ENCODE peak calls at places on chromosomes 7 and 10, in ten cellular contexts. One of them, this sample, is unnamed.

GRCh38 chr10:80410122-80410521 is 1.8 kb downstream of the PRXL2A start:
- DNase-seq in amygdala: no peak
- DNase-seq in activated T-cell treated with anti-CD3 and anti-CD28 coated beads, Interleukin-2, amount 50 U/mL, for 4 hours: no peak
- DNase-seq in HEK293T: no peak
- DNase-seq in Kasumi-1: no peak
- DNase-seq in myocyte: no peak
- DNase-seq in H54: no peak
- DNase-seq in kidney tubule cell: no peak
- DNase-seq in SW480: no peak
- DNase-seq in cardiac septum: no peak
- DNase-seq in this sample: no peak

GRCh38 chr10:35563266-35563891 is 41.8 kb upstream of the GJD4 start:
- DNase-seq in activated T-cell treated with anti-CD3 and anti-CD28 coated beads, Interleukin-2, amount 50 U/mL, for 4 hours: peak
- DNase-seq in H54: peak
- DNase-seq in amygdala: no peak
- DNase-seq in HEK293T: peak
- DNase-seq in myocyte: peak
- DNase-seq in SW480: peak
- DNase-seq in kidney tubule cell: peak
- DNase-seq in cardiac septum: no peak
- DNase-seq in Kasumi-1: peak
- DNase-seq in this sample: peak

GRCh38 chr7:100221767-100222444 is 2.2 kb downstream of the PVRIG start:
- DNase-seq in SW480: no peak
- DNase-seq in activated T-cell treated with anti-CD3 and anti-CD28 coated beads, Interleukin-2, amount 50 U/mL, for 4 hours: no peak
- DNase-seq in amygdala: no peak
- DNase-seq in cardiac septum: no peak
- DNase-seq in HEK293T: no peak
- DNase-seq in H54: no peak
- DNase-seq in kidney tubule cell: no peak
- DNase-seq in Kasumi-1: no peak
- DNase-seq in myocyte: no peak
- DNase-seq in this sample: no peak

GRCh38 chr10:132482090-132482489 is 55.5 kb upstream of the INPP5A start:
- DNase-seq in SW480: peak
- DNase-seq in myocyte: no peak
- DNase-seq in amygdala: no peak
- DNase-seq in HEK293T: no peak
- DNase-seq in H54: no peak
- DNase-seq in activated T-cell treated with anti-CD3 and anti-CD28 coated beads, Interleukin-2, amount 50 U/mL, for 4 hours: no peak
- DNase-seq in kidney tubule cell: peak
- DNase-seq in Kasumi-1: no peak
- DNase-seq in cardiac septum: no peak
- DNase-seq in this sample: peak

GRCh38 chr7:103690576-103690975 is 244.6 kb upstream of the SLC26A5 start:
- DNase-seq in cardiac septum: no peak
- DNase-seq in myocyte: no peak
- DNase-seq in activated T-cell treated with anti-CD3 and anti-CD28 coated beads, Interleukin-2, amount 50 U/mL, for 4 hours: no peak
- DNase-seq in amygdala: no peak
- DNase-seq in SW480: peak
- DNase-seq in Kasumi-1: no peak
- DNase-seq in HEK293T: no peak
- DNase-seq in kidney tubule cell: peak
- DNase-seq in H54: no peak
- DNase-seq in this sample: no peak

GRCh38 chr10:102114861-102115618 is 5.1 kb downstream of the LDB1 start:
- DNase-seq in amygdala: peak
- DNase-seq in SW480: peak
- DNase-seq in cardiac septum: peak
- DNase-seq in activated T-cell treated with anti-CD3 and anti-CD28 coated beads, Interleukin-2, amount 50 U/mL, for 4 hours: peak
- DNase-seq in Kasumi-1: peak
- DNase-seq in HEK293T: peak
- DNase-seq in kidney tubule cell: peak
- DNase-seq in myocyte: peak
- DNase-seq in H54: peak
- DNase-seq in this sample: peak

GRCh38 chr10:113920819-113921345 is 66.4 kb downstream of the NHLRC2 start:
- DNase-seq in cardiac septum: no peak
- DNase-seq in SW480: no peak
- DNase-seq in amygdala: no peak
- DNase-seq in myocyte: no peak
- DNase-seq in Kasumi-1: no peak
- DNase-seq in HEK293T: no peak
- DNase-seq in activated T-cell treated with anti-CD3 and anti-CD28 coated beads, Interleukin-2, amount 50 U/mL, for 4 hours: no peak
- DNase-seq in kidney tubule cell: no peak
- DNase-seq in H54: no peak
- DNase-seq in this sample: no peak

GRCh38 chr10:63213489-63213888 is 80.4 kb downstream of the NRBF2 start:
- DNase-seq in H54: no peak
- DNase-seq in kidney tubule cell: no peak
- DNase-seq in cardiac septum: no peak
- DNase-seq in myocyte: no peak
- DNase-seq in amygdala: no peak
- DNase-seq in Kasumi-1: no peak
- DNase-seq in HEK293T: no peak
- DNase-seq in activated T-cell treated with anti-CD3 and anti-CD28 coated beads, Interleukin-2, amount 50 U/mL, for 4 hours: no peak
- DNase-seq in SW480: no peak
- DNase-seq in this sample: no peak

GRCh38 chr10:80529604-80530003 is 8.1 kb upstream of the SH2D4B start:
- DNase-seq in amygdala: no peak
- DNase-seq in Kasumi-1: peak
- DNase-seq in H54: no peak
- DNase-seq in kidney tubule cell: no peak
- DNase-seq in cardiac septum: no peak
- DNase-seq in HEK293T: no peak
- DNase-seq in activated T-cell treated with anti-CD3 and anti-CD28 coated beads, Interleukin-2, amount 50 U/mL, for 4 hours: peak
- DNase-seq in SW480: no peak
- DNase-seq in myocyte: no peak
- DNase-seq in this sample: no peak

GRCh38 chr7:130909161-130909836 is 175.3 kb upstream of the KLF14 start:
- DNase-seq in H54: no peak
- DNase-seq in activated T-cell treated with anti-CD3 and anti-CD28 coated beads, Interleukin-2, amount 50 U/mL, for 4 hours: no peak
- DNase-seq in Kasumi-1: no peak
- DNase-seq in SW480: peak
- DNase-seq in HEK293T: no peak
- DNase-seq in myocyte: peak
- DNase-seq in cardiac septum: no peak
- DNase-seq in kidney tubule cell: no peak
- DNase-seq in amygdala: no peak
- DNase-seq in this sample: peak

GRCh38 chr10:73911553-73912004 is 647 bp downstream of the PLAU start:
- DNase-seq in myocyte: peak
- DNase-seq in kidney tubule cell: peak
- DNase-seq in activated T-cell treated with anti-CD3 and anti-CD28 coated beads, Interleukin-2, amount 50 U/mL, for 4 hours: peak
- DNase-seq in HEK293T: no peak
- DNase-seq in SW480: no peak
- DNase-seq in cardiac septum: no peak
- DNase-seq in amygdala: no peak
- DNase-seq in H54: no peak
- DNase-seq in Kasumi-1: no peak
- DNase-seq in this sample: peak

GRCh38 chr7:73865738-73866445 is 4.9 kb downstream of the TMEM270 start:
- DNase-seq in kidney tubule cell: peak
- DNase-seq in SW480: peak
- DNase-seq in HEK293T: no peak
- DNase-seq in activated T-cell treated with anti-CD3 and anti-CD28 coated beads, Interleukin-2, amount 50 U/mL, for 4 hours: no peak
- DNase-seq in H54: no peak
- DNase-seq in amygdala: peak
- DNase-seq in cardiac septum: no peak
- DNase-seq in myocyte: peak
- DNase-seq in Kasumi-1: peak
- DNase-seq in this sample: peak

GRCh38 chr7:51019231-51019844 is 236.6 kb upstream of the GRB10 start:
- DNase-seq in SW480: no peak
- DNase-seq in activated T-cell treated with anti-CD3 and anti-CD28 coated beads, Interleukin-2, amount 50 U/mL, for 4 hours: no peak
- DNase-seq in HEK293T: no peak
- DNase-seq in cardiac septum: peak
- DNase-seq in amygdala: no peak
- DNase-seq in kidney tubule cell: peak
- DNase-seq in Kasumi-1: no peak
- DNase-seq in myocyte: peak
- DNase-seq in H54: peak
- DNase-seq in this sample: peak

GRCh38 chr10:79089579-79090110 is 20.9 kb downstream of the ZMIZ1 start:
- DNase-seq in Kasumi-1: no peak
- DNase-seq in kidney tubule cell: no peak
- DNase-seq in amygdala: no peak
- DNase-seq in myocyte: no peak
- DNase-seq in HEK293T: no peak
- DNase-seq in activated T-cell treated with anti-CD3 and anti-CD28 coated beads, Interleukin-2, amount 50 U/mL, for 4 hours: no peak
- DNase-seq in H54: no peak
- DNase-seq in cardiac septum: no peak
- DNase-seq in SW480: no peak
- DNase-seq in this sample: no peak

GRCh38 chr7:56079450-56080185 is 13.1 kb downstream of the PHKG1 start:
- DNase-seq in cardiac septum: peak
- DNase-seq in amygdala: peak
- DNase-seq in activated T-cell treated with anti-CD3 and anti-CD28 coated beads, Interleukin-2, amount 50 U/mL, for 4 hours: no peak
- DNase-seq in Kasumi-1: peak
- DNase-seq in HEK293T: no peak
- DNase-seq in myocyte: peak
- DNase-seq in H54: no peak
- DNase-seq in SW480: no peak
- DNase-seq in kidney tubule cell: no peak
- DNase-seq in this sample: peak

GRCh38 chr7:157715938-157716280 is 379.1 kb downstream of the DNAJB6 start:
- DNase-seq in SW480: no peak
- DNase-seq in HEK293T: no peak
- DNase-seq in kidney tubule cell: no peak
- DNase-seq in cardiac septum: peak
- DNase-seq in H54: no peak
- DNase-seq in amygdala: no peak
- DNase-seq in Kasumi-1: no peak
- DNase-seq in myocyte: no peak
- DNase-seq in activated T-cell treated with anti-CD3 and anti-CD28 coated beads, Interleukin-2, amount 50 U/mL, for 4 hours: no peak
- DNase-seq in this sample: no peak

GRCh38 chr7:81175291-81175942 is 256.6 kb upstream of the SEMA3C start:
- DNase-seq in cardiac septum: no peak
- DNase-seq in H54: no peak
- DNase-seq in SW480: no peak
- DNase-seq in Kasumi-1: no peak
- DNase-seq in kidney tubule cell: peak
- DNase-seq in amygdala: no peak
- DNase-seq in activated T-cell treated with anti-CD3 and anti-CD28 coated beads, Interleukin-2, amount 50 U/mL, for 4 hours: no peak
- DNase-seq in HEK293T: no peak
- DNase-seq in myocyte: peak
- DNase-seq in this sample: no peak

GRCh38 chr10:96377816-96378294 is 19.1 kb upstream of the OPALIN start:
- DNase-seq in myocyte: peak
- DNase-seq in activated T-cell treated with anti-CD3 and anti-CD28 coated beads, Interleukin-2, amount 50 U/mL, for 4 hours: no peak
- DNase-seq in Kasumi-1: no peak
- DNase-seq in SW480: no peak
- DNase-seq in HEK293T: no peak
- DNase-seq in cardiac septum: peak
- DNase-seq in kidney tubule cell: no peak
- DNase-seq in H54: peak
- DNase-seq in amygdala: no peak
- DNase-seq in this sample: peak

GRCh38 chr7:36215017-36215621 is 62.1 kb downstream of the EEPD1 start:
- DNase-seq in Kasumi-1: no peak
- DNase-seq in H54: no peak
- DNase-seq in HEK293T: peak
- DNase-seq in activated T-cell treated with anti-CD3 and anti-CD28 coated beads, Interleukin-2, amount 50 U/mL, for 4 hours: no peak
- DNase-seq in kidney tubule cell: no peak
- DNase-seq in cardiac septum: no peak
- DNase-seq in amygdala: no peak
- DNase-seq in SW480: no peak
- DNase-seq in myocyte: no peak
- DNase-seq in this sample: no peak

GRCh38 chr7:82631998-82632397 is 188.4 kb upstream of the CACNA2D1 start:
- DNase-seq in kidney tubule cell: no peak
- DNase-seq in activated T-cell treated with anti-CD3 and anti-CD28 coated beads, Interleukin-2, amount 50 U/mL, for 4 hours: no peak
- DNase-seq in Kasumi-1: no peak
- DNase-seq in cardiac septum: no peak
- DNase-seq in amygdala: no peak
- DNase-seq in SW480: no peak
- DNase-seq in myocyte: no peak
- DNase-seq in H54: no peak
- DNase-seq in HEK293T: no peak
- DNase-seq in this sample: peak

GRCh38 chr10:27330074-27330473 is 89.5 kb upstream of the ACBD5 start:
- DNase-seq in HEK293T: no peak
- DNase-seq in myocyte: no peak
- DNase-seq in Kasumi-1: no peak
- DNase-seq in activated T-cell treated with anti-CD3 and anti-CD28 coated beads, Interleukin-2, amount 50 U/mL, for 4 hours: no peak
- DNase-seq in amygdala: no peak
- DNase-seq in SW480: no peak
- DNase-seq in cardiac septum: no peak
- DNase-seq in H54: no peak
- DNase-seq in kidney tubule cell: no peak
- DNase-seq in this sample: no peak

GRCh38 chr10:77763453-77764430 is 126.1 kb upstream of the KCNMA1 start:
- DNase-seq in SW480: no peak
- DNase-seq in amygdala: no peak
- DNase-seq in activated T-cell treated with anti-CD3 and anti-CD28 coated beads, Interleukin-2, amount 50 U/mL, for 4 hours: no peak
- DNase-seq in kidney tubule cell: peak
- DNase-seq in HEK293T: no peak
- DNase-seq in cardiac septum: no peak
- DNase-seq in Kasumi-1: no peak
- DNase-seq in myocyte: peak
- DNase-seq in H54: no peak
- DNase-seq in this sample: peak

GRCh38 chr7:53397911-53398310 is 362.5 kb downstream of the POM121L12 start:
- DNase-seq in kidney tubule cell: peak
- DNase-seq in amygdala: no peak
- DNase-seq in SW480: no peak
- DNase-seq in Kasumi-1: no peak
- DNase-seq in HEK293T: no peak
- DNase-seq in H54: no peak
- DNase-seq in activated T-cell treated with anti-CD3 and anti-CD28 coated beads, Interleukin-2, amount 50 U/mL, for 4 hours: no peak
- DNase-seq in myocyte: no peak
- DNase-seq in cardiac septum: no peak
- DNase-seq in this sample: no peak

GRCh38 chr7:70573202-70573810 is 558.6 kb upstream of the GALNT17 start:
- DNase-seq in cardiac septum: no peak
- DNase-seq in amygdala: no peak
- DNase-seq in SW480: no peak
- DNase-seq in HEK293T: no peak
- DNase-seq in activated T-cell treated with anti-CD3 and anti-CD28 coated beads, Interleukin-2, amount 50 U/mL, for 4 hours: no peak
- DNase-seq in Kasumi-1: no peak
- DNase-seq in H54: no peak
- DNase-seq in myocyte: no peak
- DNase-seq in kidney tubule cell: no peak
- DNase-seq in this sample: no peak

GRCh38 chr7:155276800-155277375 is 20.8 kb upstream of the INSIG1 start:
- DNase-seq in H54: no peak
- DNase-seq in activated T-cell treated with anti-CD3 and anti-CD28 coated beads, Interleukin-2, amount 50 U/mL, for 4 hours: no peak
- DNase-seq in cardiac septum: peak
- DNase-seq in SW480: no peak
- DNase-seq in amygdala: no peak
- DNase-seq in myocyte: no peak
- DNase-seq in kidney tubule cell: no peak
- DNase-seq in Kasumi-1: no peak
- DNase-seq in HEK293T: no peak
- DNase-seq in this sample: no peak

GRCh38 chr10:52322323-52322722 is 8.2 kb downstream of the DKK1 start:
- DNase-seq in SW480: no peak
- DNase-seq in HEK293T: no peak
- DNase-seq in activated T-cell treated with anti-CD3 and anti-CD28 coated beads, Interleukin-2, amount 50 U/mL, for 4 hours: no peak
- DNase-seq in myocyte: no peak
- DNase-seq in H54: no peak
- DNase-seq in Kasumi-1: no peak
- DNase-seq in kidney tubule cell: no peak
- DNase-seq in cardiac septum: no peak
- DNase-seq in amygdala: no peak
- DNase-seq in this sample: no peak

GRCh38 chr7:46229409-46229808 is 308.3 kb upstream of the IGFBP3 start:
- DNase-seq in activated T-cell treated with anti-CD3 and anti-CD28 coated beads, Interleukin-2, amount 50 U/mL, for 4 hours: no peak
- DNase-seq in cardiac septum: no peak
- DNase-seq in SW480: no peak
- DNase-seq in H54: peak
- DNase-seq in Kasumi-1: no peak
- DNase-seq in kidney tubule cell: peak
- DNase-seq in amygdala: no peak
- DNase-seq in HEK293T: no peak
- DNase-seq in myocyte: peak
- DNase-seq in this sample: peak

GRCh38 chr7:63096141-63096540 is 902.5 kb upstream of the ZNF722 start:
- DNase-seq in H54: no peak
- DNase-seq in Kasumi-1: no peak
- DNase-seq in SW480: no peak
- DNase-seq in myocyte: no peak
- DNase-seq in amygdala: no peak
- DNase-seq in cardiac septum: no peak
- DNase-seq in HEK293T: no peak
- DNase-seq in kidney tubule cell: no peak
- DNase-seq in activated T-cell treated with anti-CD3 and anti-CD28 coated beads, Interleukin-2, amount 50 U/mL, for 4 hours: no peak
- DNase-seq in this sample: no peak

This sample was measured in LHCN-M2.